ENCODE peak calls at places on chromosomes 1 and 21, in four cellular contexts. G, E, N and J are unnamed samples. For H3K36me3, the result is how much of the 10 kb centered on the place peaks cover.

GRCh38 chr1:230077436-230078221 is 10.6 kb downstream of the GALNT2 start:
- DNase-seq in G (no peak), E (no peak), N (no peak), J (no peak)

GRCh38 chr1:200379431-200379755 is 30.4 kb downstream of the ZNF281 start:
- DNase-seq in N (no peak), G (peak), E (no peak), J (peak)

GRCh38 chr1:31757204-31757679 is 6.9 kb downstream of the ADGRB2 start:
- DNase-seq in N (no peak), E (no peak), G (no peak), J (no peak)

GRCh38 chr21:36511484-36512227 is 31.7 kb upstream of the CLDN14 start:
- DNase-seq in G (no peak), E (no peak), N (no peak), J (no peak)

GRCh38 chr1:1062364-1063163 is 11.5 kb downstream of the RNF223 start:
- DNase-seq in N (no peak), E (no peak), G (no peak), J (no peak)

GRCh38 chr1:45216200-45216541 is 9.8 kb upstream of the ZSWIM5 start:
- DNase-seq in E (no peak), G (no peak), N (no peak), J (no peak)

GRCh38 chr21:25639167-25639921 is at the start of gene JAM2:
- DNase-seq in G (no peak), E (peak), N (peak), J (no peak)

GRCh38 chr1:148334339-148335130 is 148.6 kb downstream of the PPIAL4G start:
- DNase-seq in G (peak), E (peak), N (peak), J (no peak)

GRCh38 chr1:32541064-32541566 is 1.9 kb downstream of the ZBTB8A start:
- DNase-seq in G (no peak), N (no peak), E (no peak), J (no peak)

GRCh38 chr1:226653311-226653921 is 85.7 kb downstream of the ITPKB start:
- DNase-seq in G (no peak), E (no peak), N (no peak), J (no peak)

GRCh38 chr1:246404078-246404477 is 103.0 kb downstream of the SMYD3 start:
- DNase-seq in N (no peak), G (no peak), E (no peak), J (no peak)

GRCh38 chr1:16075337-16076002 is 2.0 kb upstream of the FAM131C start:
- DNase-seq in N (no peak), G (no peak), E (no peak), J (no peak)

GRCh38 chr1:17162941-17163340 is 42.0 kb upstream of the PADI1 start:
- DNase-seq in G (no peak), N (no peak), E (no peak), J (no peak)

GRCh38 chr1:21154717-21155116 is 22.0 kb downstream of the EIF4G3 start:
- DNase-seq in N (no peak), E (no peak), G (no peak), J (no peak)

GRCh38 chr1:235943581-235944114 is 76.9 kb upstream of the LYST start:
- DNase-seq in E (no peak), N (no peak), G (peak), J (peak)

GRCh38 chr1:6448749-6449631 is 17.0 kb downstream of the TNFRSF25 start:
- DNase-seq in G (no peak), E (no peak), N (peak), J (no peak)

GRCh38 chr1:183126528-183126927 is 59.5 kb upstream of the LAMC2 start:
- DNase-seq in N (no peak), E (no peak), G (no peak), J (no peak)

GRCh38 chr1:218347316-218347712 is 2.2 kb downstream of the TGFB2 start:
- DNase-seq in N (peak), E (peak), G (no peak), J (no peak)

GRCh38 chr1:52677407-52677806 is 20.7 kb downstream of the COA7 start:
- DNase-seq in G (no peak), E (no peak), N (no peak), J (no peak)

GRCh38 chr1:67834246-67834877 is 1.1 kb upstream of the GNG12 start:
- DNase-seq in N (no peak), G (no peak), E (no peak), J (no peak)

GRCh38 chr1:201624741-201625646 is 86.1 kb downstream of the NAV1 start:
- DNase-seq in G (no peak), N (no peak), E (no peak), J (peak)

GRCh38 chr1:6967431-6968079 is 182.3 kb downstream of the CAMTA1 start:
- DNase-seq in E (no peak), G (no peak), N (no peak), J (no peak)

GRCh38 chr1:26996024-26996423 is 2.5 kb downstream of the TRNP1 start:
- DNase-seq in G (no peak), E (no peak), N (peak), J (no peak)

GRCh38 chr1:81466970-81467369 is 333.8 kb upstream of the ADGRL2 start:
- DNase-seq in N (no peak), G (no peak), E (no peak), J (no peak)

GRCh38 chr1:208234721-208235120 is 9.5 kb downstream of the PLXNA2 start:
- DNase-seq in N (no peak), E (no peak), G (no peak), J (no peak)

GRCh38 chr1:208233978-208234377 is 10.2 kb downstream of the PLXNA2 start:
- DNase-seq in G (no peak), N (no peak), E (no peak), J (no peak)

GRCh38 chr1:208231929-208232360 is 12.2 kb downstream of the PLXNA2 start:
- DNase-seq in E (peak), G (no peak), N (peak), J (no peak)

GRCh38 chr1:208232639-208233038 is 11.5 kb downstream of the PLXNA2 start:
- DNase-seq in E (no peak), G (no peak), N (no peak), J (no peak)

GRCh38 chr1:208233546-208233945 is 10.6 kb downstream of the PLXNA2 start:
- DNase-seq in G (no peak), N (peak), E (peak), J (no peak)
- H3K36me3 ChIP-seq in G (under half), N (under half), E (under half), J (under half)

DNA sequence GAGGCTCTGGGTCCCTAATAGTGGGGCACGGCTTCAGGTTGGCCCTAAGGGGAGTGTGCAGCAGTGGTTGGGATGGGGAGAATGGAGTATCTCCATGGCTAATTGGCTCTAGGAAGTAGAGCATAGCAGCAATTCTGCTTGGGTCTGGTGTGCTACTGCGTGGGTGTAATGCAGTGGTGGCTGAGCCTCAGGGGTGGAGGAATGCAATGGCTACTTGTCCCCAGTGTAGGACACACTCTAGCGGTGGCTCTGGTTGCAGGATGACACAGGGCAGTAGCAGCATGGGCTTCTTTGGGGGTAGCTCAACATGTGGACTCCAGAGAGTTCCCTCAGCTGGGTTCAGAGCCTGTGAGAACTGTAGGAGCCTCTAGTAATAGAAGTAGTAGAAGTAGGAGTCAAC is 91.2 kb upstream of the FAM78B start:
- DNase-seq in E (no peak), G (no peak), N (no peak), J (no peak)
- TF ChIP-seq CTCF in E (no peak), G (no peak), N (peak), J (no peak)

GRCh38 chr1:101308001-101308659 is 71.3 kb downstream of the S1PR1 start:
- DNase-seq in G (no peak), N (no peak), E (no peak), J (no peak)
- H3K4me3 ChIP-seq in G (no peak), N (no peak), E (no peak), J (no peak)

GRCh38 chr1:98382586-98382985 is 278.9 kb upstream of the SNX7 start:
- DNase-seq in N (no peak), G (no peak), E (no peak), J (no peak)

GRCh38 chr1:98387701-98388100 is 273.8 kb upstream of the SNX7 start:
- DNase-seq in G (no peak), E (no peak), N (no peak), J (no peak)

GRCh38 chr1:98386675-98387440 is 274.7 kb upstream of the SNX7 start:
- DNase-seq in E (no peak), G (no peak), N (peak), J (no peak)

GRCh38 chr1:98385691-98386090 is 275.8 kb upstream of the SNX7 start:
- DNase-seq in N (no peak), E (no peak), G (no peak), J (no peak)

GRCh38 chr1:98383341-98383740 is 278.2 kb upstream of the SNX7 start:
- DNase-seq in E (no peak), N (no peak), G (no peak), J (no peak)
- H3K36me3 ChIP-seq in E (under half), N (under half), G (under half), J (under half)

GRCh38 chr1:3431266-3431665 is 23.2 kb upstream of the ARHGEF16 start:
- DNase-seq in N (peak), E (no peak), G (no peak), J (no peak)
- TF ChIP-seq CTCF in N (peak), E (no peak), G (no peak), J (peak)